ENCODE peak calls at places on chromosomes 1 and 21, in nine cellular contexts. M is heart left ventricle; D is endothelial cell; V is neural crest cell; R is IMR-90; J is BJ; U is activated B cell treated with CpG ODN at 0.5 μM for 24 hours; T is type B pancreatic cell; N is CD8-positive, alpha-beta T cell. C is an unnamed sample.

GRCh38 chr1:117828206-117828605 is 101.2 kb downstream of the GDAP2 start:
- DNase-seq in M (peak), D (no peak), V (no peak), R (peak), J (peak), U (no peak), T (no peak), N (no peak), C (peak)

GRCh38 chr1:155175927-155176371 is 2.3 kb downstream of the TRIM46 start:
- DNase-seq in M (peak), D (no peak), V (no peak), R (no peak), J (no peak), U (no peak), T (no peak), N (no peak), C (peak)

GRCh38 chr1:8145525-8145924 is 119.4 kb upstream of the ERRFI1 start:
- DNase-seq in M (no peak), D (no peak), V (no peak), R (no peak), J (no peak), U (no peak), T (no peak), N (no peak), C (no peak)

GRCh38 chr21:28454978-28455600 is 537.6 kb downstream of the LTN1 start:
- DNase-seq in M (no peak), D (no peak), V (no peak), R (peak), J (no peak), U (no peak), T (no peak), N (no peak), C (no peak)

GRCh38 chr1:87331319-87332269 is 2.9 kb downstream of the LMO4 start:
- DNase-seq in M (peak), D (peak), V (peak), R (peak), J (no peak), U (peak), T (peak), N (no peak), C (peak)

GRCh38 chr1:15417365-15417934 is 7.8 kb downstream of the EFHD2 start:
- DNase-seq in M (peak), D (no peak), V (no peak), R (peak), J (no peak), U (peak), T (no peak), N (no peak), C (no peak)

GRCh38 chr1:163730366-163730765 is 408.6 kb downstream of the NUF2 start:
- DNase-seq in M (no peak), D (no peak), V (no peak), R (no peak), J (no peak), U (no peak), T (no peak), N (no peak), C (no peak)

GRCh38 chr1:235460768-235461167 is 43.5 kb downstream of the B3GALNT2 start:
- DNase-seq in M (no peak), D (no peak), V (no peak), R (no peak), J (no peak), U (no peak), T (no peak), N (no peak), C (no peak)

GRCh38 chr1:13520985-13521384 is 7.2 kb upstream of the LRRC38 start:
- DNase-seq in M (no peak), D (no peak), V (no peak), R (no peak), J (no peak), U (no peak), T (no peak), N (no peak), C (no peak)

GRCh38 chr1:43271186-43272118 is 1.7 kb downstream of the TMEM125 start:
- DNase-seq in M (peak), D (no peak), V (no peak), R (peak), J (no peak), U (peak), T (no peak), N (no peak), C (peak)

GRCh38 chr1:52552236-52552504 is 722 bp downstream of the TUT4 start:
- DNase-seq in M (peak), D (peak), V (peak), R (peak), J (no peak), U (peak), T (no peak), N (peak), C (peak)

GRCh38 chr1:156760092-156760795 is 7.1 kb upstream of the PRCC start:
- DNase-seq in M (no peak), D (no peak), V (no peak), R (no peak), J (no peak), U (no peak), T (no peak), N (no peak), C (no peak)

GRCh38 chr1:98723574-98723973 is 62.1 kb downstream of the SNX7 start:
- DNase-seq in M (no peak), D (no peak), V (no peak), R (no peak), J (no peak), U (no peak), T (no peak), N (no peak), C (no peak)

GRCh38 chr1:16068356-16069270 is 4.8 kb downstream of the FAM131C start:
- DNase-seq in M (peak), D (no peak), V (no peak), R (peak), J (no peak), U (no peak), T (no peak), N (no peak), C (no peak)

GRCh38 chr1:7650801-7651200 is 120.3 kb upstream of the VAMP3 start:
- DNase-seq in M (no peak), D (no peak), V (no peak), R (no peak), J (no peak), U (no peak), T (no peak), N (no peak), C (no peak)

DNA sequence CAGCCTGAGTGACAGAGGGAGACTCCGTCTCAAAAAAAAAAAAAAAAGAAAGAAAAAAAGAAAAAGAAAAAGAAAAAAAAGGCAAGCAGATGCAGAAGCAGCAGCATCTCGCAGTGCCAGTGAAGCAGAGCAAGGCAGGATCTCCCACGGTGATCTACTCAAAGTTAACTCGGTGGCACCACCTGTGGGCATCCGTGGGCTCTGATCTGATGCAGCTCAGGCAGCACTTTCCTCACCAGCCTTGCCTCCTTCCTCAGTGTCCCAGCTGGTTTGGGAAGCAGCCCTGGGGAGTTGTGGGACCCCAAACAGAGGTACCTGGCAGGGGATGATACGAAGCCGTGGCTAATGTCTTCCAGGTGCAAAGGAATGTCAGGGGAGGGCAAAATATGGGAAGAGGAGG is 104.3 kb upstream of the KRTAP19-8 start:
- DNase-seq in M (no peak), D (peak), V (no peak), R (no peak), J (no peak), U (no peak), T (no peak), N (no peak), C (no peak)
- TF ChIP-seq CTCF in M (no peak), D (no peak), V (no peak), R (no peak), J (no peak), U (no peak), T (peak), N (peak), C (no peak)

GRCh38 chr1:54542962-54543539 is 5.0 kb upstream of the ACOT11 start:
- DNase-seq in M (no peak), D (no peak), V (no peak), R (peak), J (peak), U (no peak), T (no peak), N (no peak), C (no peak)

GRCh38 chr1:54543729-54544496 is 4.1 kb upstream of the ACOT11 start:
- DNase-seq in M (no peak), D (no peak), V (no peak), R (peak), J (no peak), U (no peak), T (peak), N (no peak), C (no peak)

GRCh38 chr1:54545916-54546635 is 2.0 kb upstream of the ACOT11 start:
- DNase-seq in M (no peak), D (no peak), V (no peak), R (no peak), J (no peak), U (no peak), T (peak), N (no peak), C (no peak)

GRCh38 chr1:54540891-54541290 is 7.1 kb upstream of the ACOT11 start:
- DNase-seq in M (no peak), D (no peak), V (no peak), R (no peak), J (no peak), U (no peak), T (peak), N (no peak), C (no peak)

DNA sequence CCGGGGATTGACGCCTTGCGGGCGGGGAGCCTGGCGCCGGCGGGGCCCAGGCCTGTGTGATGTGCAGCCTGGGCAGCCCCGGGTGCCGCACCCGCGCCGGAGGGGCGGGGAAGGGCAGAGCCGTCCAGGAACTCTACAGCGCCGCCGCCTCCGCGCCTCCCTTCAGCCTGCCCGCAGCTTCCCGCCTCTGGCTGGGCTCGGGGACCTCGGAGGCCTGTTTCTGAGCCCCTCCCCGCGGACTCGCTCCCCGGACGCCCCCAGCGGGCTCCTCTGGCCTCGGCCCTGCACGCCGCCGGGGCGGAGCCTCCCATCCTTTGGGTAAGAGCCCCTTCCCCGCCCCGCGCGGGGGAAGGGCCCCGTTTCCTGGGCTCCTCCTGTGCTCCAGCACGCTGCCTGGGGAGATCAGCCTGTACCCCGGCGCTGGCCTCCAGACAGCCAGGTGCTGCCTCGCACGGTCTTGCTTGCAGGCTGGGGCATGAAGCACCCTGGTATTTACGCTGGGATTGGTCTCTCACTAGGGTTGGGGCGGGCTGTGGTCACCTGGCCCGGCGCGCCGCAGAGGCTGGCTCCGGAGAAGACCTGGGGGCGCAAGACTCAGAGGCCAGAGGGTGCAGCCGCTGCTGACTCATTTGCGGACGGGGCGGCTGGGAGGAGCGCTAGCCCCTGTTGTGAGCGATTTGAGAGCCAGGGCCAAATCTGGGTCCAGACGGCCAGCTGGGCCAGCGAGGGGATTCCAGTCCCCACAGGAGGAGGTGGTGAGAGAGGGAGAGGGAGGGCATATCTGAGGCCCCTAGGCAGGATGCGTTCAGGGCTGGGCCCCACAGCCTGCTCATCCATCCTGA is 5.7 kb upstream of the ACOT11 start:
- DNase-seq in M (peak), D (peak), V (peak), R (peak), J (peak), U (peak), T (peak), N (peak), C (peak)
- TF ChIP-seq CTCF in M (peak), D (no peak), V (peak), R (peak), J (no peak), U (no peak), T (peak), N (no peak), C (no peak)

GRCh38 chr1:62334434-62334833 is 15.2 kb upstream of the KANK4 start:
- DNase-seq in M (no peak), D (no peak), V (no peak), R (no peak), J (no peak), U (no peak), T (no peak), N (no peak), C (no peak)
- TF ChIP-seq CTCF in M (no peak), D (peak), V (peak), R (no peak), J (peak), U (no peak), T (peak), N (no peak), C (no peak)

GRCh38 chr1:99737016-99737415 is 29.4 kb downstream of the FRRS1 start:
- DNase-seq in M (peak), D (peak), V (no peak), R (peak), J (no peak), U (no peak), T (no peak), N (no peak), C (no peak)
- TF ChIP-seq CTCF in M (peak), D (no peak), V (peak), R (peak), J (peak), U (no peak), T (peak), N (no peak), C (no peak)

DNA sequence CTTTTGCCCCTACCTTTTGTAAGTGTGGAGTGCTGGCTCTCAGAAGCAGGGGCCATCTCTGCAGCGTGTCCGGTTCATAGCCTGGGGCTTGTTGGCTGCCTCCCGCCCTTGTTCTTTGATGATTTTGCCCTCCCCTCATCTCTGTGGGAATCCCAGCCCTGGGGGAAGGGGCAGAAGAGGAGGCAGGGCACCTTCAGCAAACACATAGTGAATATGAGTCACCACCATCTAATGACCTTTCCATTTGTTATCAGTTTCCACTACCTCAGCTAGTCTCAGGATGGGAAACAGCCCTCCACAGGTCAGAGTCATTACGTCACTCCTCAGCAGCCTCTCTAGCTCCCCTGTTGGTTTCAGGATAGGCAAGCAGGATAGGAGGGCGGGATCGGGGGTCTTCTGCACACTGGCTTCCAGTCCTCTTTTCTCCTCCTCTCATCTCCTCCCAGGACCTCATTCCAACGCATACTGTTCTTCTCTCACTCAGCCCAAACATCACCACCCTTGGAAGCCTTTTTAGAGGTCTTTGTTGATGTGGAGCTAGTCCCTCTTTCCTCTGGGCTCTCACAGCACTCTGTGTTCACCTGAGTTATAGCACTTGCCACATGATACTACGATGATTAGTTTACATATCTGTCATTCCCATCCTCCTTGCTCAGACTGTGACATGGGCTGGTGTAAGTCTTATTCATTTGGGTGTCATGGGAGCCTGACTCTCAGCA is 15.8 kb downstream of the GADD45A start:
- DNase-seq in M (peak), D (peak), V (peak), R (peak), J (no peak), U (no peak), T (no peak), N (no peak), C (no peak)
- TF ChIP-seq CTCF in M (peak), D (no peak), V (peak), R (peak), J (peak), U (no peak), T (peak), N (no peak), C (no peak)

DNA sequence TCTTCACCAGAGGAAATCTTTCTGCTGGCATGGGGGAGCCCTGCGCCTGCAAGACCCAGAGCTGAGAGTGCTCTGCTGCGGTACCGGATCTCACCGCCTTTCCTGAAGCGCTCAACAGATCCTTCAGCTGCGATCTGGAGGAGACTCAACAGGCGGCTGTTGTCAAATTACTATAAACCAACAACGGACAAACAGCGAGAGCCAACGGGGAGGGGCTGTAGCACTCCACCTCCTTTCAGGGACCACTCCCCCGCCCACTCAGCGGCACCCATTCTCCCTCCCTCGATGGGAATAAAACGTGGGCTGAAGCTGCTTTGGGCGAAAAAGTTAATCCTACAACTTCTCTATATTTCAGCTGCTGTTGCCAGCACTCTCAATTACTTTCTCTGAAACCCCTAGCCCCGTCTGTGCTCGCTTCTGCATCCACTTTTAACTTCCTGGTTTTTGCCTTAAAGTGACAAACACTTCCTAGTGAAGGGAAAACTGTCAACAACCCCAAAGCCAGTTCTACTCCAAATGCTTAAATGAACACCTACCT is at the start of gene FMO5:
- DNase-seq in M (peak), D (peak), V (peak), R (peak), J (no peak), U (peak), T (no peak), N (peak), C (peak)
- TF ChIP-seq CTCF in M (no peak), D (no peak), V (peak), R (peak), J (peak), U (no peak), T (peak), N (no peak), C (no peak)

DNA sequence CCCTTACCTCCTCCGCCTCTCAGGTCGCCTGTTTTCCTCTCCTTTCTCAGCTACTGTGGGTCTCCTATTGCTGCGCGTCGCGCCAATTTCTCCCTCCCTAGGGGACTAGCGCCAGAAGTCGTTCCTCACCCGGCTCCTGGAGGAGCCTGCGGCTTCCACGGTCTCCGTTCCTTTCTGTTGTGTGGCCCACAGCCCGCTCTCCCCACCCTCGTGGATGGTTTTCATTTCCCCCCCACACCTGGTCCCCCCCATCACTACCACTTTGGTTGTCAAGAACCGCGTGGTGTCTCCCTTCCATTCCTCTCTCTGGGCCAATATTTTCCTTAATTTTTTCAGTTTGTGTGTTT is 525 bp downstream of the CNST start:
- DNase-seq in M (peak), D (no peak), V (no peak), R (peak), J (no peak), U (no peak), T (no peak), N (no peak), C (peak)
- TF ChIP-seq CTCF in M (no peak), D (no peak), V (no peak), R (no peak), J (no peak), U (no peak), T (no peak), N (no peak), C (no peak)

DNA sequence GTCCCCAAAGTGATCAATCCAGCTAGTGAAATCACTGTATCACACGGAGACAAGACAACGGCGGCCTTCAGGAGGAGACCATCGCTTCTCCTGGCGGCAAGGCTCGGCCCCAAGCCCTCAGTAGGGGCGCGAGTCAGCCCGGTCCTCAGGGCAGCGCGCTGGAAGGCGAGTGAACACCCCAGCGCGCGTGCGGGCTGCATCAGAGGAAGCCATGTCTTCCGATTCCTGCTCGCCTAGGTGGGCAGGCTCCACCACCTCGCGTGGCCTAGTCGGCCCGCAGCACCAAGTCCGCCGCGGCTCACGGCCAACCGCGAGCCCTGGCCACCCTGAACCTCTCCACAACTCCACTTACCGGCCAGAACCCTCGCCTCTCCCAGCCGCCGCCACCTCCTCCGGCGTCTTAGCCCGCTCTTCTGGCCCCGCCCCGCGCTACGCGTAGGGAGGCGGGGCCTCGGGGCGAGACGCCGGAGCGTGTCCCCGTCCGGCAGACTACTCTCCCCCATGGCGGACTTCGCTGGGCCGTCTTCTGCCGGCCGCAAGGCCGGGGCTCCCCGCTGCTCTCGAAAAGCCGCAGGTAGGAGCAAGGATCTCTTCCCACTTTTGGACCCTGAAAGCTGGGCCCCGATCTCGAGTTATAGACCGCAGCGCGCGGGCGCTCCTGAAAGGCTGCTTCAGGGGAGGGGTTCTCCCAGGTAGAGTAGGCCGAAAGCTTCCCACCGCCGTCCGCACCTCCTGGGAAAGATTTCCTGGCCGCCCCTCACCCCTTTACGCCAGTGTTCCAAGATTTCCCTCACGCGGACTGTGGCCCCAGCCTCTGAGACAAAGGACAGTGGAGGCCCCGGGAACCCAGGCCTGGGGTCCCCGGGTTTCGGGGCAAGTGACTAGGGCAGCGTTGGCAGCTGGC is at the start of the genes GLMN and RPAP2:
- DNase-seq in M (peak), D (peak), V (peak), R (peak), J (peak), U (peak), T (peak), N (peak), C (peak)
- TF ChIP-seq CTCF in M (peak), D (no peak), V (no peak), R (peak), J (peak), U (no peak), T (peak), N (no peak), C (no peak)